ENCODE peak calls at places on chromosomes 12 and 14, in eight cellular contexts. F is stimulated activated CD4-positive, alpha-beta T cell treated with anti-CD3 and anti-CD28 coated beads, Interleukin-2, amount 100 ng/mL, for 4 hours; T is D341Med; C is COR-L47; B is aorta; M is AG08396; L is dermis blood vessel endothelial cell; X is GM04503. J is an unnamed sample.

GRCh38 chr14:28946267-28946666 is 179.7 kb downstream of the FOXG1 start:
- DNase-seq in C (no peak), X (no peak), M (no peak), F (no peak), B (no peak), T (no peak), L (no peak), J (no peak)

GRCh38 chr14:99137001-99137700 is 134.8 kb downstream of the BCL11B start:
- DNase-seq in L (no peak), M (no peak), F (no peak), C (no peak), B (peak), X (no peak), T (no peak), J (no peak)

GRCh38 chr12:12909228-12909994 is 18.0 kb downstream of the GPRC5A start:
- DNase-seq in X (no peak), B (no peak), T (no peak), M (no peak), L (no peak), F (no peak), C (no peak), J (no peak)

GRCh38 chr12:68290126-68290525 is 36.7 kb upstream of the IL22 start:
- DNase-seq in X (no peak), B (no peak), T (no peak), C (no peak), M (no peak), F (peak), L (no peak), J (no peak)

GRCh38 chr12:125023065-125023464 is 29.6 kb downstream of the BRI3BP start:
- DNase-seq in F (no peak), B (no peak), L (no peak), T (no peak), X (no peak), C (no peak), M (no peak), J (no peak)

GRCh38 chr14:105500036-105500725 is 9.1 kb downstream of the TEDC1 start:
- DNase-seq in M (no peak), T (no peak), F (no peak), C (no peak), B (peak), X (no peak), L (no peak), J (no peak)

GRCh38 chr14:59252772-59253500 is 64.5 kb downstream of the DAAM1 start:
- DNase-seq in T (no peak), F (no peak), B (no peak), C (no peak), M (no peak), X (peak), L (no peak), J (no peak)

GRCh38 chr12:50720085-50720484 is 43.8 kb upstream of the ATF1 start:
- DNase-seq in X (no peak), L (no peak), M (peak), B (no peak), C (no peak), T (no peak), F (no peak), J (no peak)

GRCh38 chr14:93012516-93013367 is 89.8 kb downstream of the CHGA start:
- DNase-seq in F (no peak), X (no peak), M (no peak), C (no peak), T (no peak), B (no peak), L (no peak), J (no peak)

GRCh38 chr12:115324949-115325638 is 641.1 kb upstream of the TBX3 start:
- DNase-seq in F (no peak), B (no peak), C (no peak), X (no peak), L (no peak), T (no peak), M (no peak), J (no peak)

GRCh38 chr14:60721331-60722162 is 2.6 kb downstream of the SIX4 start:
- DNase-seq in T (peak), M (peak), B (peak), F (peak), L (peak), C (peak), X (no peak), J (peak)

GRCh38 chr14:22883191-22883976 is at the start of gene REM2:
- DNase-seq in L (no peak), B (no peak), F (no peak), M (no peak), X (no peak), T (no peak), C (peak), J (no peak)

GRCh38 chr12:28108599-28108998 is 81.7 kb upstream of the CCDC91 start:
- DNase-seq in F (no peak), X (no peak), T (no peak), C (no peak), B (no peak), L (no peak), M (no peak), J (no peak)

GRCh38 chr14:90757452-90757851 is 58.8 kb downstream of the TTC7B start:
- DNase-seq in C (no peak), T (no peak), B (no peak), L (no peak), M (no peak), F (no peak), X (no peak), J (peak)

GRCh38 chr12:60684988-60685655 is 1089.3 kb downstream of the SLC16A7 start:
- DNase-seq in X (no peak), M (peak), B (no peak), T (peak), L (no peak), C (no peak), F (no peak), J (no peak)

GRCh38 chr12:28096649-28097048 is 93.6 kb upstream of the CCDC91 start:
- DNase-seq in X (no peak), F (no peak), T (no peak), B (no peak), L (no peak), M (no peak), C (no peak), J (no peak)

GRCh38 chr14:89681086-89682018 is 264.3 kb upstream of the FOXN3 start:
- DNase-seq in L (no peak), M (no peak), X (no peak), B (peak), T (no peak), C (no peak), F (peak), J (no peak)

GRCh38 chr12:62730649-62731377 is 204.1 kb downstream of the PPM1H start:
- DNase-seq in T (no peak), L (peak), B (no peak), C (no peak), F (no peak), M (peak), X (peak), J (peak)

GRCh38 chr14:73462078-73462715 is 3.9 kb upstream of the NUMB start:
- DNase-seq in L (peak), X (no peak), C (peak), F (no peak), M (no peak), B (peak), T (peak), J (peak)

GRCh38 chr12:104459556-104459909 is 2.8 kb downstream of the CHST11 start:
- DNase-seq in B (no peak), M (no peak), T (no peak), F (no peak), X (no peak), C (no peak), L (no peak), J (no peak)

GRCh38 chr14:96393292-96393691 is 1.4 kb downstream of the AK7 start:
- DNase-seq in L (no peak), T (no peak), C (no peak), B (no peak), M (no peak), F (no peak), X (no peak), J (no peak)

GRCh38 chr12:50387487-50387886 is 8.9 kb downstream of the FAM186A start:
- DNase-seq in T (no peak), B (no peak), X (no peak), F (no peak), L (no peak), M (no peak), C (no peak), J (no peak)

GRCh38 chr12:75137896-75138295 is 71.7 kb downstream of the KCNC2 start:
- DNase-seq in B (no peak), T (no peak), X (no peak), M (no peak), C (no peak), F (no peak), L (no peak), J (no peak)

J was measured in lung microvascular endothelial cell.